ENCODE peak calls at places on chromosomes 5 and 9, in ten cellular contexts. One of them, this sample, is unnamed.
A peak's percentile ranks its signal among the peaks of the same experiment; 100 is the strongest.

GRCh38 chr5:67310740-67311139 is 114.1 kb upstream of the CD180 start:
- DNase-seq in sigmoid colon: no peak
- DNase-seq in breast epithelium: no peak
- DNase-seq in HCT116: no peak
- DNase-seq in uterus: no peak
- DNase-seq in body of pancreas: no peak
- DNase-seq in lower leg skin: no peak
- DNase-seq in NB4: no peak
- DNase-seq in Peyer's patch: no peak
- DNase-seq in heart left ventricle: no peak
- DNase-seq in this sample: no peak

GRCh38 chr9:127763918-127764384 is 14.5 kb downstream of the SH2D3C start:
- DNase-seq in NB4: peak; percentile 58
- DNase-seq in lower leg skin: no peak
- DNase-seq in uterus: no peak
- DNase-seq in Peyer's patch: peak; percentile 63
- DNase-seq in sigmoid colon: no peak
- DNase-seq in breast epithelium: no peak
- DNase-seq in body of pancreas: peak; percentile 60
- DNase-seq in HCT116: no peak
- DNase-seq in heart left ventricle: peak; percentile 78
- DNase-seq in this sample: no peak

GRCh38 chr5:172443441-172444109 is 10.8 kb downstream of the SH3PXD2B start:
- DNase-seq in heart left ventricle: peak; percentile 90
- DNase-seq in lower leg skin: peak; percentile 97
- DNase-seq in Peyer's patch: peak; percentile 58
- DNase-seq in uterus: peak; percentile 93
- DNase-seq in NB4: peak; percentile 82
- DNase-seq in breast epithelium: peak; percentile 76
- DNase-seq in HCT116: peak; percentile 65
- DNase-seq in sigmoid colon: peak; percentile 97
- DNase-seq in body of pancreas: peak; percentile 89
- DNase-seq in this sample: peak; percentile 70

GRCh38 chr9:19201899-19202891 is 28.3 kb upstream of the DENND4C start:
- DNase-seq in sigmoid colon: no peak
- DNase-seq in HCT116: no peak
- DNase-seq in NB4: no peak
- DNase-seq in uterus: peak; percentile 61
- DNase-seq in heart left ventricle: no peak
- DNase-seq in Peyer's patch: peak; percentile 70
- DNase-seq in lower leg skin: peak; percentile 75
- DNase-seq in breast epithelium: no peak
- DNase-seq in body of pancreas: peak; percentile 27
- DNase-seq in this sample: no peak

GRCh38 chr5:443239-444151 is 519 bp downstream of the EXOC3 start:
- DNase-seq in heart left ventricle: peak; percentile 59
- DNase-seq in NB4: no peak
- DNase-seq in lower leg skin: peak; percentile 89
- DNase-seq in uterus: no peak
- DNase-seq in Peyer's patch: no peak
- DNase-seq in body of pancreas: no peak
- DNase-seq in HCT116: no peak
- DNase-seq in sigmoid colon: peak; percentile 66
- DNase-seq in breast epithelium: no peak
- DNase-seq in this sample: peak; percentile 73

GRCh38 chr5:35160486-35161116 is 69.7 kb downstream of the PRLR start:
- DNase-seq in lower leg skin: no peak
- DNase-seq in uterus: no peak
- DNase-seq in sigmoid colon: no peak
- DNase-seq in HCT116: no peak
- DNase-seq in NB4: peak; percentile 91
- DNase-seq in breast epithelium: no peak
- DNase-seq in heart left ventricle: no peak
- DNase-seq in body of pancreas: no peak
- DNase-seq in Peyer's patch: no peak
- DNase-seq in this sample: no peak

GRCh38 chr5:171310816-171311697 is 2.0 kb downstream of the TLX3 start:
- DNase-seq in heart left ventricle: no peak
- DNase-seq in breast epithelium: no peak
- DNase-seq in NB4: no peak
- DNase-seq in uterus: no peak
- DNase-seq in Peyer's patch: no peak
- DNase-seq in lower leg skin: no peak
- DNase-seq in sigmoid colon: no peak
- DNase-seq in body of pancreas: no peak
- DNase-seq in HCT116: no peak
- DNase-seq in this sample: no peak

GRCh38 chr9:94277885-94278536 is 18.9 kb downstream of the ZNF169 start:
- DNase-seq in breast epithelium: no peak
- DNase-seq in NB4: no peak
- DNase-seq in sigmoid colon: no peak
- DNase-seq in uterus: no peak
- DNase-seq in Peyer's patch: no peak
- DNase-seq in lower leg skin: no peak
- DNase-seq in body of pancreas: no peak
- DNase-seq in heart left ventricle: no peak
- DNase-seq in HCT116: no peak
- DNase-seq in this sample: no peak

GRCh38 chr5:41794478-41794877 is 75.7 kb downstream of the OXCT1 start:
- DNase-seq in Peyer's patch: no peak
- DNase-seq in uterus: no peak
- DNase-seq in breast epithelium: no peak
- DNase-seq in heart left ventricle: no peak
- DNase-seq in lower leg skin: no peak
- DNase-seq in body of pancreas: no peak
- DNase-seq in NB4: no peak
- DNase-seq in sigmoid colon: no peak
- DNase-seq in HCT116: peak; percentile 19
- DNase-seq in this sample: peak; percentile 15

GRCh38 chr9:116365056-116365471 is 211.5 kb downstream of the PAPPA start:
- DNase-seq in HCT116: no peak
- DNase-seq in body of pancreas: peak; percentile 77
- DNase-seq in breast epithelium: no peak
- DNase-seq in heart left ventricle: peak; percentile 68
- DNase-seq in lower leg skin: no peak
- DNase-seq in uterus: peak; percentile 75
- DNase-seq in Peyer's patch: no peak
- DNase-seq in NB4: no peak
- DNase-seq in sigmoid colon: peak; percentile 79
- DNase-seq in this sample: peak; percentile 95

GRCh38 chr9:82333671-82334070 is 345.1 kb downstream of the SPATA31D1 start:
- DNase-seq in HCT116: no peak
- DNase-seq in lower leg skin: no peak
- DNase-seq in uterus: no peak
- DNase-seq in sigmoid colon: no peak
- DNase-seq in heart left ventricle: no peak
- DNase-seq in Peyer's patch: no peak
- DNase-seq in body of pancreas: no peak
- DNase-seq in breast epithelium: no peak
- DNase-seq in NB4: no peak
- DNase-seq in this sample: no peak

GRCh38 chr5:80187274-80187673 is 68.6 kb downstream of the SERINC5 start:
- DNase-seq in sigmoid colon: no peak
- DNase-seq in heart left ventricle: no peak
- DNase-seq in breast epithelium: no peak
- DNase-seq in uterus: no peak
- DNase-seq in lower leg skin: no peak
- DNase-seq in Peyer's patch: no peak
- DNase-seq in NB4: peak; percentile 33
- DNase-seq in HCT116: no peak
- DNase-seq in body of pancreas: no peak
- DNase-seq in this sample: no peak

GRCh38 chr5:142104491-142104890 is 4.1 kb upstream of the NDFIP1 start:
- DNase-seq in heart left ventricle: no peak
- DNase-seq in Peyer's patch: no peak
- DNase-seq in uterus: no peak
- DNase-seq in HCT116: no peak
- DNase-seq in NB4: peak; percentile 30
- DNase-seq in lower leg skin: no peak
- DNase-seq in breast epithelium: no peak
- DNase-seq in body of pancreas: no peak
- DNase-seq in sigmoid colon: no peak
- DNase-seq in this sample: no peak

GRCh38 chr5:39580702-39581498 is 156.1 kb upstream of the DAB2 start:
- DNase-seq in breast epithelium: no peak
- DNase-seq in body of pancreas: no peak
- DNase-seq in heart left ventricle: no peak
- DNase-seq in lower leg skin: no peak
- DNase-seq in HCT116: no peak
- DNase-seq in Peyer's patch: no peak
- DNase-seq in NB4: peak; percentile 20
- DNase-seq in sigmoid colon: no peak
- DNase-seq in uterus: no peak
- DNase-seq in this sample: no peak

GRCh38 chr9:99824378-99825157 is 2.9 kb downstream of the NR4A3 start:
- DNase-seq in lower leg skin: peak; percentile 88
- DNase-seq in breast epithelium: no peak
- DNase-seq in body of pancreas: peak; percentile 37
- DNase-seq in NB4: peak; percentile 68
- DNase-seq in sigmoid colon: peak; percentile 69
- DNase-seq in uterus: peak; percentile 35
- DNase-seq in heart left ventricle: no peak
- DNase-seq in HCT116: no peak
- DNase-seq in Peyer's patch: peak; percentile 66
- DNase-seq in this sample: peak; percentile 40

GRCh38 chr9:131661954-131662621 is 77.8 kb downstream of the RAPGEF1 start:
- DNase-seq in lower leg skin: no peak
- DNase-seq in HCT116: no peak
- DNase-seq in NB4: no peak
- DNase-seq in breast epithelium: no peak
- DNase-seq in heart left ventricle: no peak
- DNase-seq in sigmoid colon: no peak
- DNase-seq in Peyer's patch: no peak
- DNase-seq in uterus: no peak
- DNase-seq in body of pancreas: no peak
- DNase-seq in this sample: no peak

GRCh38 chr9:19479874-19480273 is 71.1 kb downstream of the ACER2 start:
- DNase-seq in NB4: no peak
- DNase-seq in breast epithelium: no peak
- DNase-seq in lower leg skin: no peak
- DNase-seq in Peyer's patch: no peak
- DNase-seq in heart left ventricle: no peak
- DNase-seq in body of pancreas: peak; percentile 8
- DNase-seq in HCT116: no peak
- DNase-seq in uterus: no peak
- DNase-seq in sigmoid colon: no peak
- DNase-seq in this sample: no peak

GRCh38 chr5:324736-325612 is 3.5 kb downstream of the AHRR start:
- DNase-seq in body of pancreas: no peak
- DNase-seq in Peyer's patch: no peak
- DNase-seq in breast epithelium: no peak
- DNase-seq in uterus: no peak
- DNase-seq in sigmoid colon: peak; percentile 50
- DNase-seq in lower leg skin: peak; percentile 82
- DNase-seq in HCT116: no peak
- DNase-seq in NB4: no peak
- DNase-seq in heart left ventricle: no peak
- DNase-seq in this sample: no peak

GRCh38 chr9:114906922-114907571 is 23.3 kb downstream of the TNFSF8 start:
- DNase-seq in breast epithelium: no peak
- DNase-seq in body of pancreas: peak; percentile 17
- DNase-seq in sigmoid colon: no peak
- DNase-seq in heart left ventricle: no peak
- DNase-seq in uterus: no peak
- DNase-seq in Peyer's patch: no peak
- DNase-seq in lower leg skin: no peak
- DNase-seq in NB4: peak; percentile 50
- DNase-seq in HCT116: peak; percentile 38
- DNase-seq in this sample: no peak

GRCh38 chr5:79562351-79563246 is 48.7 kb upstream of the HOMER1 start:
- DNase-seq in uterus: no peak
- DNase-seq in Peyer's patch: no peak
- DNase-seq in HCT116: no peak
- DNase-seq in heart left ventricle: no peak
- DNase-seq in sigmoid colon: no peak
- DNase-seq in NB4: no peak
- DNase-seq in lower leg skin: no peak
- DNase-seq in body of pancreas: no peak
- DNase-seq in breast epithelium: no peak
- DNase-seq in this sample: no peak

GRCh38 chr9:106218854-106219253 is 524.5 kb downstream of the TMEM38B start:
- DNase-seq in breast epithelium: no peak
- DNase-seq in NB4: no peak
- DNase-seq in body of pancreas: no peak
- DNase-seq in Peyer's patch: no peak
- DNase-seq in lower leg skin: no peak
- DNase-seq in HCT116: no peak
- DNase-seq in uterus: no peak
- DNase-seq in heart left ventricle: no peak
- DNase-seq in sigmoid colon: no peak
- DNase-seq in this sample: no peak

GRCh38 chr5:124746252-124746915 is at the start of gene ZNF608:
- DNase-seq in body of pancreas: peak; percentile 46
- DNase-seq in heart left ventricle: no peak
- DNase-seq in NB4: no peak
- DNase-seq in HCT116: no peak
- DNase-seq in sigmoid colon: no peak
- DNase-seq in Peyer's patch: no peak
- DNase-seq in lower leg skin: no peak
- DNase-seq in breast epithelium: no peak
- DNase-seq in uterus: peak; percentile 32
- DNase-seq in this sample: no peak
- TF ChIP-seq POLR2A in body of pancreas: peak; percentile 21
- TF ChIP-seq POLR2A in heart left ventricle: no peak
- TF ChIP-seq POLR2A in NB4: no peak
- TF ChIP-seq POLR2A in HCT116: no peak
- TF ChIP-seq POLR2A in sigmoid colon: no peak
- TF ChIP-seq POLR2A in Peyer's patch: no peak
- TF ChIP-seq POLR2A in lower leg skin: no peak
- TF ChIP-seq POLR2A in breast epithelium: peak; percentile 26
- TF ChIP-seq POLR2A in uterus: no peak
- TF ChIP-seq POLR2A in this sample: no peak

GRCh38 chr5:65562731-65563701 is at the start of the genes CENPK and PPWD1:
- DNase-seq in NB4: peak; percentile 97
- DNase-seq in body of pancreas: peak; percentile 96
- DNase-seq in uterus: peak; percentile 90
- DNase-seq in breast epithelium: peak; percentile 93
- DNase-seq in sigmoid colon: peak; percentile 97
- DNase-seq in heart left ventricle: peak; percentile 94
- DNase-seq in lower leg skin: peak; percentile 99
- DNase-seq in HCT116: peak; percentile 91
- DNase-seq in Peyer's patch: peak; percentile 96
- DNase-seq in this sample: peak; percentile 80
- TF ChIP-seq POLR2A in NB4: peak; percentile 93
- TF ChIP-seq POLR2A in body of pancreas: peak; percentile 84
- TF ChIP-seq POLR2A in uterus: peak; percentile 36
- TF ChIP-seq POLR2A in breast epithelium: no peak
- TF ChIP-seq POLR2A in sigmoid colon: peak; percentile 39
- TF ChIP-seq POLR2A in heart left ventricle: peak; percentile 58
- TF ChIP-seq POLR2A in lower leg skin: no peak
- TF ChIP-seq POLR2A in HCT116: peak; percentile 72
- TF ChIP-seq POLR2A in Peyer's patch: peak; percentile 52
- TF ChIP-seq POLR2A in this sample: peak; percentile 72

GRCh38 chr5:42995152-42995751 is 44.9 kb downstream of the ANXA2R start:
- DNase-seq in NB4: peak; percentile 47
- DNase-seq in sigmoid colon: no peak
- DNase-seq in breast epithelium: no peak
- DNase-seq in lower leg skin: no peak
- DNase-seq in heart left ventricle: no peak
- DNase-seq in Peyer's patch: no peak
- DNase-seq in body of pancreas: no peak
- DNase-seq in HCT116: no peak
- DNase-seq in uterus: no peak
- DNase-seq in this sample: no peak
- TF ChIP-seq POLR2A in NB4: peak; percentile 4
- TF ChIP-seq POLR2A in sigmoid colon: no peak
- TF ChIP-seq POLR2A in breast epithelium: no peak
- TF ChIP-seq POLR2A in lower leg skin: no peak
- TF ChIP-seq POLR2A in heart left ventricle: no peak
- TF ChIP-seq POLR2A in Peyer's patch: no peak
- TF ChIP-seq POLR2A in body of pancreas: no peak
- TF ChIP-seq POLR2A in HCT116: no peak
- TF ChIP-seq POLR2A in uterus: no peak
- TF ChIP-seq POLR2A in this sample: no peak

GRCh38 chr9:129900263-129901041 is 65.2 kb downstream of the USP20 start:
- DNase-seq in heart left ventricle: no peak
- DNase-seq in uterus: no peak
- DNase-seq in body of pancreas: no peak
- DNase-seq in lower leg skin: no peak
- DNase-seq in HCT116: no peak
- DNase-seq in sigmoid colon: no peak
- DNase-seq in Peyer's patch: no peak
- DNase-seq in NB4: peak; percentile 50
- DNase-seq in breast epithelium: no peak
- DNase-seq in this sample: no peak
- TF ChIP-seq POLR2A in heart left ventricle: no peak
- TF ChIP-seq POLR2A in uterus: no peak
- TF ChIP-seq POLR2A in body of pancreas: no peak
- TF ChIP-seq POLR2A in lower leg skin: no peak
- TF ChIP-seq POLR2A in HCT116: no peak
- TF ChIP-seq POLR2A in sigmoid colon: no peak
- TF ChIP-seq POLR2A in Peyer's patch: no peak
- TF ChIP-seq POLR2A in NB4: no peak
- TF ChIP-seq POLR2A in breast epithelium: no peak
- TF ChIP-seq POLR2A in this sample: no peak

This sample was measured in H54.